ENCODE peak calls at places on chromosome 13, in six cellular contexts. C is COR-L47; P is central memory CD4-positive, alpha-beta T cell; O is NCI-H1105; E is iris pigment epithelial cell; F is heart left ventricle. T is an unnamed sample.

GRCh38 chr13:48037346-48038173 is at the start of gene NUDT15:
- DNase-seq in C (peak; percentile 96), P (peak; percentile 96), O (peak; percentile 83), E (peak; percentile 96), F (peak; percentile 93), T (peak; percentile 97)

GRCh38 chr13:78586706-78587105 is 16.6 kb downstream of the POU4F1 start:
- DNase-seq in C (no peak), P (no peak), O (no peak), E (no peak), F (no peak), T (no peak)

GRCh38 chr13:99564389-99564788 is 63.1 kb downstream of the TM9SF2 start:
- DNase-seq in C (no peak), P (no peak), O (no peak), E (no peak), F (no peak), T (peak; percentile 70)

GRCh38 chr13:103803349-103803748 is 737.1 kb upstream of the SLC10A2 start:
- DNase-seq in C (no peak), P (no peak), O (no peak), E (no peak), F (no peak), T (no peak)

GRCh38 chr13:45859682-45860081 is 8.1 kb upstream of the SIAH3 start:
- DNase-seq in C (no peak), P (no peak), O (no peak), E (no peak), F (no peak), T (no peak)

GRCh38 chr13:99982021-99982740 is 597 bp downstream of the ZIC2 start:
- DNase-seq in C (no peak), P (no peak), O (no peak), E (no peak), F (no peak), T (no peak)

GRCh38 chr13:42894765-42895181 is 97.3 kb downstream of the EPSTI1 start:
- DNase-seq in C (peak; percentile 91), P (no peak), O (peak; percentile 64), E (peak; percentile 93), F (peak; percentile 66), T (peak; percentile 40)

GRCh38 chr13:67614013-67614412 is 383.9 kb upstream of the PCDH9 start:
- DNase-seq in C (no peak), P (no peak), O (no peak), E (no peak), F (no peak), T (no peak)

GRCh38 chr13:82878536-82878935 is 1003.7 kb downstream of the SLITRK1 start:
- DNase-seq in C (peak; percentile 95), P (no peak), O (peak; percentile 85), E (peak; percentile 1), F (no peak), T (no peak)

GRCh38 chr13:22801402-22802003 is 379.3 kb upstream of the SGCG start:
- DNase-seq in C (peak; percentile 14), P (no peak), O (no peak), E (peak; percentile 10), F (no peak), T (peak; percentile 30)

GRCh38 chr13:34243396-34243795 is 425.4 kb downstream of the RFC3 start:
- DNase-seq in C (no peak), P (no peak), O (no peak), E (no peak), F (peak; percentile 13), T (no peak)

GRCh38 chr13:102642475-102642874 is 45.7 kb downstream of the TPP2 start:
- DNase-seq in C (no peak), P (no peak), O (peak; percentile 24), E (peak; percentile 5), F (peak; percentile 47), T (no peak)

GRCh38 chr13:51804295-51805172 is 571 bp upstream of the DHRS12 start:
- DNase-seq in C (no peak), P (no peak), O (no peak), E (no peak), F (peak; percentile 47), T (no peak)

GRCh38 chr13:37747071-37747612 is 122.4 kb downstream of the TRPC4 start:
- DNase-seq in C (peak; percentile 45), P (no peak), O (peak; percentile 83), E (peak; percentile 89), F (no peak), T (peak; percentile 88)

GRCh38 chr13:22028831-22029230 is 358.0 kb downstream of the FGF9 start:
- DNase-seq in C (no peak), P (no peak), O (no peak), E (no peak), F (no peak), T (no peak)

GRCh38 chr13:40666905-40667621 is 622 bp upstream of the FOXO1 start:
- DNase-seq in C (no peak), P (no peak), O (no peak), E (no peak), F (peak; percentile 40), T (no peak)

GRCh38 chr13:21557995-21558394 is 46.0 kb downstream of the MICU2 start:
- DNase-seq in C (peak; percentile 1), P (no peak), O (no peak), E (peak; percentile 40), F (no peak), T (peak; percentile 37)

GRCh38 chr13:39313721-39314120 is 275.5 kb downstream of the NHLRC3 start:
- DNase-seq in C (no peak), P (no peak), O (no peak), E (no peak), F (no peak), T (no peak)